ENCODE peak calls at places on chromosomes 11 and 22, in six cellular contexts. U, P, C, K, D and R are unnamed samples.

GRCh38 chr22:21928048-21928447 is 24.6 kb downstream of the PPM1F start:
- DNase-seq in U (no peak), C (no peak), K (no peak), D (no peak), P (no peak), R (no peak)

GRCh38 chr22:36580371-36580770 is 51.4 kb upstream of the EIF3D start:
- DNase-seq in C (no peak), U (no peak), D (no peak), K (no peak), P (no peak), R (no peak)

GRCh38 chr22:20777420-20778177 is 3.7 kb downstream of the SERPIND1 start:
- DNase-seq in D (peak), K (no peak), U (peak), P (no peak), C (no peak), R (peak)

GRCh38 chr11:706439-706956 is 467 bp downstream of the EPS8L2 start:
- DNase-seq in D (peak), K (no peak), P (no peak), U (no peak), C (no peak), R (peak)

GRCh38 chr22:43956805-43957463 is 1.7 kb downstream of the SAMM50 start:
- DNase-seq in D (peak), U (peak), C (no peak), P (no peak), K (no peak), R (no peak)

GRCh38 chr11:118215262-118215661 is 9.5 kb downstream of the JAML start:
- DNase-seq in U (no peak), K (no peak), D (no peak), C (peak), P (no peak), R (no peak)

GRCh38 chr11:31449040-31449439 is 60.4 kb downstream of the IMMP1L start:
- DNase-seq in K (no peak), D (no peak), U (no peak), C (no peak), P (no peak), R (no peak)

GRCh38 chr11:72405009-72405408 is 29.3 kb downstream of the CLPB start:
- DNase-seq in D (no peak), U (no peak), K (no peak), C (no peak), P (no peak), R (no peak)

GRCh38 chr22:26259510-26259909 is 90.2 kb downstream of the SEZ6L start:
- DNase-seq in C (no peak), U (peak), P (peak), D (peak), K (no peak), R (peak)